ENCODE peak calls at places on chromosomes 7 and 10, in ten cellular contexts. N, P, R, M, K, S, V, F, W and Z are unnamed samples.

GRCh38 chr10:113775681-113776294 is 24.3 kb downstream of the PLEKHS1 start:
- DNase-seq in N (no peak), P (no peak), R (no peak), M (no peak), K (no peak), S (peak; percentile 11), V (no peak), F (no peak), W (no peak), Z (no peak)

GRCh38 chr10:66555061-66555460 is 370.8 kb upstream of the LRRTM3 start:
- DNase-seq in N (no peak), P (no peak), R (no peak), M (no peak), K (no peak), S (no peak), V (no peak), F (no peak), W (no peak), Z (no peak)

GRCh38 chr7:44144968-44145418 is 3.9 kb upstream of the MYL7 start:
- DNase-seq in N (no peak), P (no peak), R (peak; percentile 10), M (no peak), K (no peak), S (no peak), V (no peak), F (no peak), W (no peak), Z (no peak)

GRCh38 chr10:58278962-58279307 is 10.0 kb downstream of the CISD1 start:
- DNase-seq in N (no peak), P (no peak), R (no peak), M (no peak), K (no peak), S (no peak), V (no peak), F (no peak), W (no peak), Z (no peak)

GRCh38 chr7:79741684-79742083 is 288.2 kb upstream of the MAGI2 start:
- DNase-seq in N (no peak), P (no peak), R (no peak), M (no peak), K (no peak), S (peak; percentile 27), V (no peak), F (no peak), W (no peak), Z (no peak)

GRCh38 chr7:94763268-94763667 is 107.3 kb upstream of the SGCE start:
- DNase-seq in N (no peak), P (no peak), R (no peak), M (peak; percentile 70), K (peak; percentile 34), S (no peak), V (no peak), F (no peak), W (no peak), Z (no peak)

GRCh38 chr7:28018446-28018845 is 162.1 kb downstream of the JAZF1 start:
- DNase-seq in N (no peak), P (no peak), R (no peak), M (no peak), K (peak; percentile 58), S (no peak), V (no peak), F (no peak), W (no peak), Z (no peak)

GRCh38 chr10:30915141-30915540 is 116.5 kb downstream of the ZNF438 start:
- DNase-seq in N (no peak), P (no peak), R (no peak), M (peak; percentile 15), K (no peak), S (no peak), V (no peak), F (no peak), W (no peak), Z (no peak)

GRCh38 chr10:59289809-59290208 is 72.5 kb downstream of the FAM13C start:
- DNase-seq in N (no peak), P (no peak), R (no peak), M (no peak), K (no peak), S (no peak), V (no peak), F (no peak), W (no peak), Z (no peak)

DNA sequence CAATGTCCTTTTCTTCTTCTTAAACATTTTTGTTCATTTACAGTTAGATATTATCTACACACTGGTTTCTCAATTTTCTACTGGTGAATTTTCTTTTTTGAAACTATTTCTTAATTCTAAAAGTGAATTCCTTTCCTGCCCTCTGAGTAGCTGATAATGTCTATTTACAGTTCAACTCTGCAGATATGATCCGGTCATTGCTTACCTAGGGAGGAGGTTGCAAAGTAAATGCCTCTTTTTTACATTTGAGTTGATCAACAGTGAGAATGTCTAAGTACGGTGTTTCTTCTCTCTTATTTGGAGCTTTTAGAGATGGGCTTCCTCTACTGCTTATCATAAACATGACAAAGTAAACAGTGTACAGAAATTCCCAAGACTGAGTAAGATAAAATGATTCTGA is 20.6 kb upstream of the ORC5 start:
- DNase-seq in N (no peak), P (no peak), R (no peak), M (no peak), K (no peak), S (no peak), V (no peak), F (no peak), W (no peak), Z (no peak)
- H3K4me1 ChIP-seq in N (peaks cover 7% of the 10 kb centered on the region), P (no peaks in the 10 kb centered on the region), R (no peaks in the 10 kb centered on the region), M (no peaks in the 10 kb centered on the region), K (peaks cover 60% of the 10 kb centered on the region), S (no peaks in the 10 kb centered on the region), V (peaks cover 14% of the 10 kb centered on the region), F (no peaks in the 10 kb centered on the region), W (no peaks in the 10 kb centered on the region), Z (peaks cover 2% of the 10 kb centered on the region)

GRCh38 chr10:88926484-88927249 is 25.9 kb downstream of the ACTA2 start:
- DNase-seq in N (no peak), P (no peak), R (no peak), M (no peak), K (no peak), S (no peak), V (peak; percentile 79), F (no peak), W (no peak), Z (no peak)
- H3K4me3 ChIP-seq in N (no peak overlapping the region), P (no peak overlapping the region), R (no peak overlapping the region), M (no peak overlapping the region), K (no peak overlapping the region), S (no peak overlapping the region), V (no peak overlapping the region), F (no peak overlapping the region), W (no peak overlapping the region), Z (no peak overlapping the region)

GRCh38 chr10:80154978-80155695 is 22.6 kb downstream of the PLAC9 start:
- DNase-seq in N (no peak), P (peak; percentile 67), R (no peak), M (no peak), K (no peak), S (no peak), V (peak; percentile 86), F (no peak), W (no peak), Z (peak; percentile 33)

GRCh38 chr10:80154626-80154977 is 22.1 kb downstream of the PLAC9 start:
- DNase-seq in N (no peak), P (peak; percentile 44), R (no peak), M (no peak), K (no peak), S (no peak), V (no peak), F (no peak), W (no peak), Z (peak; percentile 59)

GRCh38 chr10:80157561-80157960 is 25.0 kb downstream of the PLAC9 start:
- DNase-seq in N (no peak), P (peak; percentile 42), R (no peak), M (no peak), K (no peak), S (no peak), V (no peak), F (no peak), W (no peak), Z (no peak)

GRCh38 chr10:80155696-80156215 is 23.2 kb downstream of the PLAC9 start:
- DNase-seq in N (no peak), P (peak; percentile 14), R (no peak), M (no peak), K (no peak), S (no peak), V (no peak), F (no peak), W (no peak), Z (peak; percentile 21)

DNA sequence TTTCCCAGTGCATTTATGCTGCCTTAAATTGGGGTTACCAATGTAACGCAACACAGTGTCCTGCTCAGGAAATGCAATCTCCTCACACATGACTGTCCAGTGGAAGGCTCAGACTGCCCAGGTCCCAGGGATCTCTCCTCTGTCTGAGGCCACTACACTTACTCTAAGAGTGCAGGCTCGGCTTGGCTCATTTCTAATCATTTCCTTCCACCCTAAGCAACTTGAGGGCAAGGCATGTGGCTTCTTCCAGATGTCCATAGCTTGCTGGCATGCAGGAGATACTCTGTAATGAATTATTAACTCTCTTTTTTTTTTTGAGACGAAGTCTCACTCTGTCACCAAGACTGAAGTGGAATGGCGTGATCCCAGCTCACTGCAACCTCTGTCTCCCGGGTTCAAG is 23.7 kb downstream of the PLAC9 start:
- DNase-seq in N (no peak), P (peak; percentile 24), R (no peak), M (no peak), K (no peak), S (no peak), V (no peak), F (no peak), W (no peak), Z (peak; percentile 6)
- H3K4me1 ChIP-seq in N (peaks cover 4% of the 10 kb centered on the region), P (peaks cover 8% of the 10 kb centered on the region), R (no peaks in the 10 kb centered on the region), M (peaks cover 28% of the 10 kb centered on the region), K (peaks cover 18% of the 10 kb centered on the region), S (no peaks in the 10 kb centered on the region), V (peaks cover 66% of the 10 kb centered on the region), F (peaks cover 19% of the 10 kb centered on the region), W (no peaks in the 10 kb centered on the region), Z (peaks cover 23% of the 10 kb centered on the region)

DNA sequence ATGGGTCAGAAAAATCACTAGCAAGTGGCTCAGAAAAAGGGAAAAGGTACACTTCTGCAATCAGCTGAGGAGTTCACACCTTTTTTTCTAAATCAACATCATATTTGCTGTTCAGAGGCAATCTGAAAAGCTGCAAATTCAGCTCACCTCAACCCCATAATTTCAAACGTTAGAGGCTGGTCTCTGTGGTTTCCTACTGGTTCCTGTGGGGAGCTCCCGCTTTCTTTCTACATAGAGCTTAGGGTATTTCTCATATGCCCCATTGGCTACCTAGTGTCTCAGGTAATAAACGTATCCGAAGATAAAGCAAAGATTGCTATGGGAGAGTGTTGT is 5.2 kb upstream of the ZNF22 start:
- DNase-seq in N (no peak), P (no peak), R (no peak), M (no peak), K (no peak), S (no peak), V (no peak), F (no peak), W (no peak), Z (no peak)
- H3K4me3 ChIP-seq in N (no peak overlapping the region), P (no peak overlapping the region), R (no peak overlapping the region), M (no peak overlapping the region), K (no peak overlapping the region), S (no peak overlapping the region), V (no peak overlapping the region), F (no peak overlapping the region), W (no peak overlapping the region), Z (no peak overlapping the region)